ENCODE peak calls at places on chromosomes 4 and X, in six cellular contexts. B, W, J, R, X and E are unnamed samples.

GRCh38 chr4:88341227-88342192 is 37.1 kb upstream of the HERC6 start:
- DNase-seq in B (no peak), W (peak), J (peak), R (no peak), X (no peak), E (no peak)

GRCh38 chr4:182556576-182556975 is 313.4 kb downstream of the TENM3 start:
- DNase-seq in B (peak), W (no peak), J (no peak), R (no peak), X (no peak), E (no peak)

GRCh38 chr4:20172070-20172760 is 79.5 kb upstream of the SLIT2 start:
- DNase-seq in B (no peak), W (no peak), J (no peak), R (no peak), X (no peak), E (no peak)

GRCh38 chr4:26183017-26183416 is 137.8 kb upstream of the RBPJ start:
- DNase-seq in B (no peak), W (no peak), J (no peak), R (no peak), X (no peak), E (no peak)

GRCh38 chr4:41102360-41103092 is 111.8 kb downstream of the APBB2 start:
- DNase-seq in B (no peak), W (no peak), J (no peak), R (no peak), X (no peak), E (no peak)

GRCh38 chrX:50799531-50799961 is 14.4 kb downstream of the SHROOM4 start:
- DNase-seq in B (no peak), W (no peak), J (no peak), R (no peak), X (no peak), E (no peak)

GRCh38 chr4:20825493-20825892 is 125.2 kb downstream of the PACRGL start:
- DNase-seq in B (no peak), W (no peak), J (no peak), R (no peak), X (no peak), E (no peak)

GRCh38 chr4:155722816-155723499 is 35.9 kb upstream of the GUCY1B1 start:
- DNase-seq in B (no peak), W (no peak), J (no peak), R (no peak), X (no peak), E (no peak)

GRCh38 chrX:67480789-67481188 is 63.0 kb upstream of the AR start:
- DNase-seq in B (no peak), W (no peak), J (no peak), R (no peak), X (no peak), E (no peak)

GRCh38 chrX:115913575-115913974 is 257.0 kb upstream of the AGTR2 start:
- DNase-seq in B (no peak), W (no peak), J (no peak), R (no peak), X (no peak), E (no peak)

GRCh38 chr4:162839814-162840213 is 326.9 kb downstream of the NAF1 start:
- DNase-seq in B (peak), W (no peak), J (peak), R (peak), X (no peak), E (peak)

GRCh38 chr4:92265066-92265465 is 38.7 kb upstream of the GRID2 start:
- DNase-seq in B (no peak), W (no peak), J (no peak), R (no peak), X (no peak), E (no peak)

GRCh38 chrX:25344191-25344936 is 328.6 kb upstream of the ARX start:
- DNase-seq in B (no peak), W (no peak), J (no peak), R (no peak), X (no peak), E (no peak)

GRCh38 chrX:110871839-110872238 is 76.2 kb upstream of the CHRDL1 start:
- DNase-seq in B (no peak), W (no peak), J (no peak), R (no peak), X (no peak), E (no peak)

GRCh38 chrX:101450951-101451350 is 34.3 kb upstream of the ARMCX4 start:
- DNase-seq in B (no peak), W (no peak), J (no peak), R (no peak), X (no peak), E (no peak)

GRCh38 chrX:15497865-15498264 is 2.7 kb upstream of the BMX start:
- DNase-seq in B (peak), W (peak), J (peak), R (peak), X (no peak), E (peak)

GRCh38 chr4:145207934-145208333 is 27.5 kb upstream of the OTUD4 start:
- DNase-seq in B (no peak), W (no peak), J (no peak), R (no peak), X (no peak), E (no peak)

GRCh38 chr4:69440312-69440711 is 55.4 kb downstream of the UGT2B4 start:
- DNase-seq in B (no peak), W (no peak), J (no peak), R (no peak), X (no peak), E (no peak)

GRCh38 chrX:31287861-31288260 is 216.0 kb upstream of the FTHL17 start:
- DNase-seq in B (no peak), W (no peak), J (no peak), R (no peak), X (no peak), E (no peak)

GRCh38 chrX:140434347-140434746 is 70.5 kb downstream of the SOX3 start:
- DNase-seq in B (no peak), W (no peak), J (no peak), R (no peak), X (no peak), E (no peak)

GRCh38 chrX:107360788-107361360 is 88.6 kb upstream of the FRMPD3 start:
- DNase-seq in B (no peak), W (no peak), J (no peak), R (no peak), X (no peak), E (no peak)

GRCh38 chrX:10126834-10127233 is 29.9 kb upstream of the CLCN4 start:
- DNase-seq in B (no peak), W (no peak), J (no peak), R (no peak), X (no peak), E (no peak)

GRCh38 chr4:1345905-1346780 is 865 bp upstream of the UVSSA start:
- DNase-seq in B (peak), W (peak), J (peak), R (peak), X (no peak), E (peak)

GRCh38 chr4:11424000-11424399 is 4.7 kb downstream of the HS3ST1 start:
- DNase-seq in B (peak), W (no peak), J (peak), R (peak), X (no peak), E (peak)

GRCh38 chr4:102543529-102543928 is 42.4 kb downstream of the NFKB1 start:
- DNase-seq in B (no peak), W (no peak), J (no peak), R (no peak), X (no peak), E (no peak)

GRCh38 chr4:106869551-106869950 is 166.6 kb downstream of the DKK2 start:
- DNase-seq in B (no peak), W (no peak), J (no peak), R (no peak), X (no peak), E (no peak)

GRCh38 chr4:181987392-181987791 is 255.8 kb upstream of the TENM3 start:
- DNase-seq in B (no peak), W (no peak), J (no peak), R (no peak), X (no peak), E (no peak)

GRCh38 chrX:48472225-48472624 is 2.2 kb upstream of the SLC38A5 start:
- DNase-seq in B (peak), W (no peak), J (no peak), R (no peak), X (no peak), E (no peak)

GRCh38 chr4:143986173-143986572 is 33.0 kb downstream of the GYPB start:
- DNase-seq in B (peak), W (no peak), J (no peak), R (no peak), X (no peak), E (peak)

GRCh38 chr4:130306566-130306965 is 1210.6 kb downstream of the C4orf33 start:
- DNase-seq in B (peak), W (peak), J (no peak), R (no peak), X (no peak), E (peak)

GRCh38 chrX:78838709-78839108 is 91.2 kb downstream of the LPAR4 start:
- DNase-seq in B (no peak), W (no peak), J (no peak), R (no peak), X (no peak), E (no peak)

DNA sequence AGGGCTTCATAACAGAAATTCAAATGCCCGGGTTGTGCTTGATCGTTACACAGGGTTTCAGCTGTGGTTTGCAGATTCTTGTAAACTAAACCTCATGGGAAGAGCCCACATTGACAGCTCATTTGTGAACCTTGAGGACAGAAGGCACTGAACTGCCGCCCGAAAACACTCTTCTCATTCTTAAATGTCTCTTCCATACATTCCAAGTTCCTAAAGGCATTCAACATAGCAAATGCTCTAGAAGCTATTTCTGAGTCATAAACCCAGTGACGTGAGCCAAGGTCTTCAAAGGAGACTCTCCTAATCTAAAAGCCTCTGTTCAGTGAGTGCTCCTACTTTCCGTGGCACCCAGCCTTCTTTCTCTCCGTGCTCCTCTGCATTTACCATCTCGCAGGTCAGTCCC is 737.8 kb upstream of the FRG1 start:
- DNase-seq in B (peak), W (no peak), J (no peak), R (no peak), X (no peak), E (no peak)
- TF ChIP-seq CREB1 in B (no peak), W (no peak), J (no peak), R (no peak), X (no peak), E (no peak)

DNA sequence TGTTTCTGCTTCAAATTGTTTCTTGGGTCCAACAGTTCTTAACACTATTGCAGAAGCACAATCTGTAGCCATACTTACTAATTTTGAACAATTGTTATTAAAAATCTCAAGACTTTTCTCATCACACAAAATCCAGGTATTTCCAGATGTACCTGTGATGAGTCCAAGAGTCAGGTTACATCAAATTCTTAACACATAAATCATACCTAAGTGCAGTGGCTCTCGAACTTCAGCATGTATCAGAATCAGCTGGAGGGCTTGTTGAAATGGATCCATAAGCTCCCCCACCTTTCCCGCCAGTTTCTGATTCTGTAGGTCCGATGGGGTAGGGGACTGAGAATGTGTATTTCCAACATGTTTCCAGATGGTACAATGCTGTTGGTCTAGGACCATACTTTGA is 10.6 kb downstream of the FAM120C start:
- DNase-seq in B (no peak), W (no peak), J (no peak), R (no peak), X (no peak), E (no peak)
- TF ChIP-seq CREB1 in B (no peak), W (no peak), J (no peak), R (no peak), X (no peak), E (no peak)

DNA sequence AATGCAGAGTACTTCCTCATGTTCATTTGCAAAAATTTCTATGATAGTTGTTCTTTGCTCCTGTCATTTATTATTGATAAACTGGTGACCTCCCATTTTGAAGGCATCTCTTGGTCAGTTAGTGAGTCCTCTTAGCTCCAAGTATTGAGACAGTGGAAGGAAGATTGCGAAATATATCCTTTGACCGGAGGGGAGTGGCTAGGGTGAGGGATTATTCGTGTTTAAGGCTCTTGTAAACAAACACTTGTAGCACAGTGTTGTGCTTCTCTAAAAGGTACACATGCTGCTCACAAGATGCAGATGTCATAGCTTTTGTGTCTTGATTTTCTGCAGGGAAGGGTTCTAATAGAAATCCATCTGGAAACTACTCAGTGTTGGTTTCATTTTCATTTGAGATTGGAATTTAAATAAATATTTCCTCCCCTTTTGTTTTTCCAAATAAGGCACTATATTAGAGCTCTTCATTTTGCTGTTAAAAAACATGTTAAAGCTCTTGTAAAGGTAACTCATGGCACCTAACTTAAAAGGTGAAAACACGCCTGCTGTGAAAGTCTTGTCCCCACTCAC is 21.8 kb downstream of the TXLNG start:
- DNase-seq in B (no peak), W (no peak), J (peak), R (peak), X (no peak), E (no peak)
- TF ChIP-seq CREB1 in B (no peak), W (no peak), J (no peak), R (no peak), X (no peak), E (no peak)

GRCh38 chr4:107885865-107886264 is 45.5 kb upstream of the CYP2U1 start:
- DNase-seq in B (no peak), W (no peak), J (no peak), R (no peak), X (no peak), E (no peak)
- TF ChIP-seq CREB1 in B (no peak), W (no peak), J (no peak), R (no peak), X (no peak), E (no peak)

DNA sequence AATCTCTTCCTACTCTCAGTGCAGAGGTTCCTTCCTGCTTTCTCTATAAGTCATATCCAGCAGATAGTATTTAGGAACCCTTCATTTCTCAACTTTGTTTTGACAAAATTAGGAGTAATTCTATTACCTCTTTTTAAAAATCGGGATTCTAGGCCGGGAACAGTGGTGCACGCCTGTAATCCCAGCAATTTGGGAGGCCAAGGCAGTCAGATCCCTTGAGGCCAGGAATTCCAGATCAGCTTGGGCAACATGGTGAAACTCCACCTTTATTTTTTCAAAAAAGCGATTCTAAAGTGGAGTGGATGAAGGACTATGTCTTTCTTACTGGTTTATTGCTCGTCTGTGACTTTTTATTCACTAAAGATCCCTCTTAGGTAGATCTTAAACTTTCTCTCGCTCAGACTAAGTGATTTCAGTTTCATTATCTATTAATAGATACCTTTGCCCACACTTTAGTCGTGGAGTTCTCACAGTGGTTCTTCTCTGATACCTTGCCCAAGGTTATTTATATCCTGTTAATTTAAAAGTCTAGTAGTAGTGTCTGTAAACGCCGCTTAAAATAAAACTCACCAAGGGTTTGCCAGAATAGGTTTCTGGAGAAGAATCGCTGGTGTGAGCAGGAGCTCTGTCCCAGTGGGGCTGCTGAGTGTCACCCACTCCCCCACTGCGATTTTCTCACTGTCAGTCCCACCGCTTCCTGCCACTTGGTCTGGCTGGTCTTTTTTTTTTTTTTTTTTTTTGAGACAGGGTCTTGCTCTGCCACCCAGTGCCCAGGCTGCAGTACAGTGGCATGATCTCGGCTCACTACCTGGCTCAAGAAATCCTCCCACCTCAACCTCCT is 27.0 kb upstream of the TMEM131L start:
- DNase-seq in B (no peak), W (no peak), J (no peak), R (no peak), X (peak), E (no peak)
- TF ChIP-seq CREB1 in B (no peak), W (no peak), J (no peak), R (no peak), X (no peak), E (no peak)